ENCODE peak calls at places on chromosomes 6 and 20, in six cellular contexts. L, V, H, Q, C and O are unnamed samples.
A peak's percentile ranks its signal among the peaks of the same experiment; 100 is the strongest.

GRCh38 chr6:106134087-106134770 is 48.1 kb downstream of the PRDM1 start:
- DNase-seq in L (no peak), V (no peak), H (no peak), Q (no peak), C (no peak), O (no peak)

GRCh38 chr20:46084805-46085792 is 4.7 kb downstream of the NCOA5 start:
- DNase-seq in L (no peak), V (no peak), H (no peak), Q (no peak), C (no peak), O (no peak)

GRCh38 chr6:142943746-142944125 is 1.2 kb downstream of the HIVEP2 start:
- DNase-seq in L (no peak), V (peak; percentile 55), H (peak; percentile 38), Q (peak; percentile 36), C (peak; percentile 19), O (no peak)

GRCh38 chr6:87661503-87661902 is 40.5 kb downstream of the AKIRIN2 start:
- DNase-seq in L (no peak), V (no peak), H (no peak), Q (no peak), C (no peak), O (no peak)

GRCh38 chr20:23702021-23702420 is 13.2 kb upstream of the CST4 start:
- DNase-seq in L (no peak), V (no peak), H (no peak), Q (no peak), C (no peak), O (no peak)

GRCh38 chr6:31125162-31125561 is 4.9 kb upstream of the CDSN start:
- DNase-seq in L (peak; percentile 90), V (no peak), H (no peak), Q (no peak), C (no peak), O (no peak)

GRCh38 chr20:57218489-57218888 is 48.0 kb downstream of the BMP7 start:
- DNase-seq in L (no peak), V (no peak), H (no peak), Q (no peak), C (no peak), O (no peak)

GRCh38 chr6:147132889-147133288 is 71.3 kb upstream of the STXBP5 start:
- DNase-seq in L (no peak), V (no peak), H (no peak), Q (no peak), C (no peak), O (no peak)

GRCh38 chr6:154352898-154353585 is 3.6 kb downstream of the IPCEF1 start:
- DNase-seq in L (no peak), V (no peak), H (no peak), Q (no peak), C (peak; percentile 70), O (no peak)

GRCh38 chr6:170005680-170006470 is 254.5 kb downstream of the ERMARD start:
- DNase-seq in L (no peak), V (no peak), H (no peak), Q (no peak), C (no peak), O (no peak)

GRCh38 chr6:53896237-53896636 is 101.4 kb downstream of the LRRC1 start:
- DNase-seq in L (no peak), V (no peak), H (no peak), Q (no peak), C (no peak), O (no peak)

GRCh38 chr6:87154641-87155271 is 609 bp upstream of the ZNF292 start:
- DNase-seq in L (no peak), V (peak; percentile 83), H (no peak), Q (no peak), C (peak; percentile 82), O (no peak)

GRCh38 chr6:16690244-16691142 is 70.8 kb downstream of the ATXN1 start:
- DNase-seq in L (no peak), V (no peak), H (no peak), Q (no peak), C (peak; percentile 68), O (no peak)